ENCODE peak calls at places on chromosome 6, in nine cellular contexts. P, M, I, Q, U, R, F, T and V are unnamed samples.
A peak's percentile ranks its signal among the peaks of the same experiment; 100 is the strongest.

GRCh38 chr6:24576452-24576851 is 69.5 kb downstream of the KIAA0319 start:
- DNase-seq in F (no peak), M (no peak), P (no peak), T (no peak), R (no peak), I (no peak), Q (no peak), U (no peak), V (no peak)

GRCh38 chr6:78538002-78538401 is 329.3 kb upstream of the IRAK1BP1 start:
- DNase-seq in T (no peak), I (no peak), U (no peak), P (no peak), Q (no peak), F (peak; percentile 6), M (no peak), R (peak; percentile 66), V (no peak)

GRCh38 chr6:169804427-169804826 is 53.0 kb downstream of the ERMARD start:
- DNase-seq in U (no peak), Q (peak; percentile 7), T (no peak), P (no peak), R (no peak), F (no peak), I (no peak), M (no peak), V (no peak)

GRCh38 chr6:77456531-77457248 is 6.6 kb downstream of the HTR1B start:
- DNase-seq in I (no peak), P (no peak), R (peak; percentile 98), Q (no peak), M (no peak), U (peak; percentile 18), F (peak; percentile 98), T (no peak), V (no peak)

GRCh38 chr6:13836170-13836569 is 21.8 kb upstream of the MCUR1 start:
- DNase-seq in F (no peak), Q (no peak), P (no peak), T (no peak), I (no peak), M (no peak), R (no peak), U (no peak), V (no peak)

GRCh38 chr6:28769626-28770402 is 154.0 kb downstream of the TRIM27 start:
- DNase-seq in R (peak; percentile 75), P (no peak), F (peak; percentile 45), U (no peak), Q (no peak), T (no peak), M (no peak), I (no peak), V (no peak)

GRCh38 chr6:40965046-40965445 is 74.0 kb downstream of the UNC5CL start:
- DNase-seq in R (no peak), Q (no peak), T (no peak), M (no peak), F (no peak), U (no peak), P (no peak), I (no peak), V (no peak)

GRCh38 chr6:87949194-87949593 is 98.4 kb upstream of the SPACA1 start:
- DNase-seq in Q (no peak), R (no peak), M (no peak), U (no peak), T (no peak), F (no peak), P (no peak), I (no peak), V (no peak)

GRCh38 chr6:158418501-158418900 is 106.2 kb downstream of the TULP4 start:
- DNase-seq in P (no peak), U (no peak), R (no peak), M (no peak), T (no peak), I (no peak), F (peak; percentile 77), Q (no peak), V (no peak)

GRCh38 chr6:31525932-31526591 is 2.7 kb upstream of the MCCD1 start:
- DNase-seq in F (peak; percentile 73), T (no peak), P (no peak), R (peak; percentile 66), I (no peak), Q (no peak), U (no peak), M (no peak), V (no peak)

GRCh38 chr6:5078121-5078695 is 6.9 kb upstream of the PPP1R3G start:
- DNase-seq in F (no peak), U (no peak), M (no peak), T (no peak), P (no peak), I (no peak), Q (no peak), R (no peak), V (no peak)

GRCh38 chr6:79167931-79168694 is 66.4 kb downstream of the HMGN3 start:
- DNase-seq in P (no peak), R (peak; percentile 20), F (peak; percentile 14), Q (no peak), U (no peak), M (no peak), I (no peak), T (no peak), V (no peak)

GRCh38 chr6:90574610-90575009 is 12.3 kb downstream of the MAP3K7 start:
- DNase-seq in F (peak; percentile 28), R (peak; percentile 9), T (no peak), I (no peak), U (no peak), P (no peak), M (no peak), Q (no peak), V (no peak)
- TF ChIP-seq CTCF in F (peak; percentile 14), R (no peak), T (no peak), I (no peak), U (no peak), P (no peak), M (no peak), Q (no peak), V (no peak)

DNA sequence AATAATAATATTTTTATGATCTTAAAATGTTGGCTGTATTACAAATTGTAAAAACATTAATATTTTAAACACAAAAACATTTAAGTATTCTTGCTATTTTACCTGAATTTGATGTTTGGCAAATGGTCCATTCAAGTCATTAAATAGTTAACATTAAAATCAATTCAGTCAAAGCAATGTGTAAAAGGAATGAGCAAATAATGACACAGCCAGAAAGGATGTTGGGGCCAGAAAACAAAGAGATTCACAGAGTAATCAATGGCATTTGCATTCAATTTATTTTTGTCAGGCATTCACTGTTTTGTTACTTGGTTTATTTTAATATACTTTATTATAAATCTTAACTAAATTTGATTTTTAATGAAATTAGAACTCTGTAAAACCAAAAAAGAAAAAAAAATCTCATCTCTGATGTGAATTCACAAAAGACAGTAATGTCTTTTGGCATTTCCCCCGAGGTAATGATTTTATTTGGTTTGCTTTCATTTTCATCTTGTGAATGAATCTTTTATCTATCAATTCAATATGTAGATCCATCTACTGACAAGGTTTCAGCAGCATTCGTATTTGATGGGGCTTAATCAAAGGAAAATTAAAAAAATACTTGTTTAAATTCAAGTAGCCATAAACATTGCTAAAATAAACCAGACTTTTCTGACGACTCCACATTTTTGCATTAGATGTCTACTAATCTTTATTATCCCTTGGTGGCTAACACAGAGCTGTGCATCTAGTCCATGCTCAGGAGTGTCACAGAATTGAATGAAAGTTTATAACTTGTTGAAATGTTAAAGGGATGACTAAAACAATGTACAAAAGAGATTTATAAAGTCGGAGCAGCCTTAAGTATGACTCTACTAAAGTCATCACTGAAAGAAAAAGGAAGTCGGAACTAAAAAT is 866.7 kb upstream of the GJE1 start:
- DNase-seq in I (no peak), F (peak; percentile 5), R (no peak), M (no peak), U (no peak), T (no peak), Q (no peak), P (no peak), V (no peak)
- H3K4me3 ChIP-seq in I (peak overlapping the region; percentile 26), F (no peak overlapping the region), R (peak overlapping the region; percentile 36), M (no peak overlapping the region), U (no peak overlapping the region), T (no peak overlapping the region), Q (no peak overlapping the region), P (peak overlapping the region; percentile 17), V (peak overlapping the region; percentile 3)

GRCh38 chr6:66662721-66663120 is 955.7 kb upstream of the EYS start:
- DNase-seq in M (no peak), I (no peak), T (no peak), P (no peak), R (no peak), U (no peak), F (no peak), Q (no peak), V (no peak)
- H3K27ac ChIP-seq in M (no peak overlapping the region), I (no peak overlapping the region), T (no peak overlapping the region), P (no peak overlapping the region), R (no peak overlapping the region), U (no peak overlapping the region), F (no peak overlapping the region), Q (no peak overlapping the region), V (no peak overlapping the region)

DNA sequence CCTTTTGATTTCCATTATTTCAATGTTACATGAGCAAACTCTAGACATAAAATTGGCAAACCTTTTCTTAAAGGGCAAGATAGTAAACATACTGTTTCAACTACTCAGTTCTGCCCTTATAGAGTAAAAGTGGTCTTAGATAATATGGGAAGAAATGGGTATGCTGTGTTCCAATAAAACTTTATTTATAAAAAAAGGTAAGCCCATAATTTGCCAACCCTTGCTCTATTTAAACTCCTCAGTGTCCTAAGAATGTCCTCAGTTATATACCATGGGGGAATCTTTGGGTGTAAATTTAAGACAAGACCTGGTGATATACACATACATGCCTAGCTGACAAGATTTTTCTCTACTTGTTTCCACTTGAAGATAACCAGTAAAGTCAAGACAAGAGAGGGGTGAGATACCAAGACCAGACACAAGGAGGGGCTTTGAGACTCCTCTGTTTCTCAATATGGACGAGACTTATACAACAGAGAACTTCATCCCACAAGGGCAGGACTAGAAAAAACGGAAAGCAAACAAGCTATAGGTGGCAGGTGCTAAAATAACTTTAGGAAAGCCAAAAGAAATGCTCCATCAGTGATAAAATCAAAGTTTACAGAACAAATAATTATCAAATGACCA is 10.5 kb downstream of the SNX3 start:
- DNase-seq in Q (no peak), F (peak; percentile 27), I (no peak), M (no peak), U (no peak), T (no peak), P (no peak), R (peak; percentile 50), V (no peak)
- TF ChIP-seq CTCF in Q (no peak), F (peak; percentile 31), I (no peak), M (no peak), U (no peak), T (no peak), P (no peak), R (peak; percentile 61), V (no peak)

GRCh38 chr6:125718109-125718508 is 31.3 kb upstream of the HEY2 start:
- DNase-seq in U (no peak), Q (no peak), P (no peak), M (no peak), R (no peak), T (no peak), F (no peak), I (no peak), V (no peak)
- H3K4me3 ChIP-seq in U (no peak overlapping the region), Q (no peak overlapping the region), P (no peak overlapping the region), M (no peak overlapping the region), R (no peak overlapping the region), T (no peak overlapping the region), F (no peak overlapping the region), I (no peak overlapping the region), V (no peak overlapping the region)